ENCODE peak calls at places on chromosomes 1 and 21, in eight cellular contexts. K, Y, Q, I, U, D, T and C are unnamed samples.

GRCh38 chr1:153353226-153353947 is 4.3 kb upstream of the S100A9 start:
- DNase-seq in K (no peak), Y (no peak), Q (no peak), I (no peak), U (no peak), D (no peak), T (no peak), C (no peak)

GRCh38 chr1:230261918-230262650 is 164.0 kb downstream of the PGBD5 start:
- DNase-seq in K (no peak), Y (peak), Q (no peak), I (no peak), U (no peak), D (no peak), T (no peak), C (no peak)

GRCh38 chr1:39692152-39693064 is 1.2 kb upstream of the HPCAL4 start:
- DNase-seq in K (no peak), Y (no peak), Q (peak), I (no peak), U (no peak), D (no peak), T (no peak), C (no peak)

GRCh38 chr1:197096137-197096536 is 29.1 kb upstream of the F13B start:
- DNase-seq in K (no peak), Y (no peak), Q (no peak), I (no peak), U (no peak), D (no peak), T (peak), C (no peak)

GRCh38 chr1:19710825-19711611 is 46.3 kb downstream of the HTR6 start:
- DNase-seq in K (peak), Y (no peak), Q (no peak), I (no peak), U (no peak), D (no peak), T (peak), C (no peak)

GRCh38 chr1:246587606-246588005 is 21.4 kb downstream of the CNST start:
- DNase-seq in K (no peak), Y (no peak), Q (peak), I (no peak), U (no peak), D (no peak), T (peak), C (peak)

GRCh38 chr1:71834570-71835441 is 447.5 kb downstream of the NEGR1 start:
- DNase-seq in K (no peak), Y (no peak), Q (no peak), I (no peak), U (no peak), D (no peak), T (no peak), C (no peak)

GRCh38 chr1:178644308-178645120 is 80.5 kb upstream of the RALGPS2 start:
- DNase-seq in K (no peak), Y (no peak), Q (no peak), I (no peak), U (no peak), D (no peak), T (no peak), C (no peak)

GRCh38 chr1:41492341-41492848 is 7.9 kb upstream of the EDN2 start:
- DNase-seq in K (peak), Y (no peak), Q (no peak), I (no peak), U (no peak), D (no peak), T (peak), C (no peak)

GRCh38 chr1:180918519-180918918 is 5.8 kb downstream of the KIAA1614 start:
- DNase-seq in K (no peak), Y (no peak), Q (no peak), I (no peak), U (no peak), D (no peak), T (no peak), C (no peak)

GRCh38 chr1:161910516-161911077 is 113.1 kb downstream of the OLFML2B start:
- DNase-seq in K (no peak), Y (no peak), Q (peak), I (no peak), U (no peak), D (no peak), T (no peak), C (no peak)

GRCh38 chr1:93722081-93723031 is 40.7 kb upstream of the BCAR3 start:
- DNase-seq in K (no peak), Y (no peak), Q (no peak), I (no peak), U (no peak), D (no peak), T (no peak), C (no peak)

GRCh38 chr21:45152265-45152746 is 77.9 kb downstream of the ADARB1 start:
- DNase-seq in K (peak), Y (no peak), Q (no peak), I (peak), U (no peak), D (no peak), T (peak), C (peak)

GRCh38 chr1:182164273-182164672 is 102.8 kb upstream of the ZNF648 start:
- DNase-seq in K (no peak), Y (no peak), Q (no peak), I (no peak), U (no peak), D (no peak), T (no peak), C (peak)

GRCh38 chr1:33119532-33120217 is 38.7 kb downstream of the AZIN2 start:
- DNase-seq in K (no peak), Y (no peak), Q (no peak), I (no peak), U (no peak), D (no peak), T (no peak), C (no peak)

GRCh38 chr1:204293605-204294365 is 65.9 kb downstream of the PLEKHA6 start:
- DNase-seq in K (no peak), Y (no peak), Q (peak), I (no peak), U (no peak), D (no peak), T (no peak), C (no peak)

GRCh38 chr1:236746785-236747184 is 48.3 kb upstream of the MTR start:
- DNase-seq in K (no peak), Y (no peak), Q (no peak), I (no peak), U (no peak), D (no peak), T (no peak), C (no peak)

GRCh38 chr1:167708940-167709389 is 12.8 kb upstream of the MPZL1 start:
- DNase-seq in K (no peak), Y (no peak), Q (no peak), I (no peak), U (no peak), D (no peak), T (no peak), C (no peak)

GRCh38 chr21:38486221-38486620 is 12.1 kb downstream of the ERG start:
- DNase-seq in K (no peak), Y (no peak), Q (peak), I (no peak), U (no peak), D (no peak), T (no peak), C (no peak)

GRCh38 chr21:33948951-33949444 is 33.4 kb upstream of the ATP5PO start:
- DNase-seq in K (no peak), Y (no peak), Q (no peak), I (no peak), U (no peak), D (no peak), T (no peak), C (no peak)

GRCh38 chr1:112714313-112715263 is 544 bp downstream of the PPM1J start:
- DNase-seq in K (peak), Y (no peak), Q (peak), I (no peak), U (no peak), D (no peak), T (no peak), C (no peak)